ENCODE peak calls at places on chromosomes 12 and 14, in four cellular contexts. One of them, this sample, is unnamed.

GRCh38 chr12:93785262-93786010 is 108.3 kb downstream of the CRADD start:
- DNase-seq in sigmoid colon: peak; percentile 82
- DNase-seq in PC-3: peak; percentile 98
- DNase-seq in OCI-LY7: no peak
- DNase-seq in this sample: no peak

GRCh38 chr12:89494411-89495231 is 30.0 kb downstream of the GALNT4 start:
- DNase-seq in sigmoid colon: no peak
- DNase-seq in PC-3: no peak
- DNase-seq in OCI-LY7: no peak
- DNase-seq in this sample: no peak

GRCh38 chr14:28926091-28926490 is 159.5 kb downstream of the FOXG1 start:
- DNase-seq in sigmoid colon: no peak
- DNase-seq in PC-3: no peak
- DNase-seq in OCI-LY7: no peak
- DNase-seq in this sample: no peak

GRCh38 chr12:93979189-93979588 is 169.2 kb upstream of the PLXNC1 start:
- DNase-seq in sigmoid colon: no peak
- DNase-seq in PC-3: peak; percentile 65
- DNase-seq in OCI-LY7: peak; percentile 20
- DNase-seq in this sample: no peak

GRCh38 chr12:34151019-34151418 is 128.7 kb downstream of the ALG10 start:
- DNase-seq in sigmoid colon: no peak
- DNase-seq in PC-3: no peak
- DNase-seq in OCI-LY7: no peak
- DNase-seq in this sample: no peak

GRCh38 chr14:92935446-92935845 is 12.5 kb downstream of the CHGA start:
- DNase-seq in sigmoid colon: no peak
- DNase-seq in PC-3: no peak
- DNase-seq in OCI-LY7: no peak
- DNase-seq in this sample: no peak

GRCh38 chr12:128007250-128007649 is 259.7 kb upstream of the TMEM132C start:
- DNase-seq in sigmoid colon: no peak
- DNase-seq in PC-3: peak; percentile 46
- DNase-seq in OCI-LY7: no peak
- DNase-seq in this sample: no peak

GRCh38 chr14:36915089-36915488 is 253.4 kb downstream of the PAX9 start:
- DNase-seq in sigmoid colon: no peak
- DNase-seq in PC-3: peak; percentile 21
- DNase-seq in OCI-LY7: no peak
- DNase-seq in this sample: no peak

GRCh38 chr12:114189266-114189665 is 216.7 kb downstream of the TBX5 start:
- DNase-seq in sigmoid colon: no peak
- DNase-seq in PC-3: no peak
- DNase-seq in OCI-LY7: no peak
- DNase-seq in this sample: no peak

GRCh38 chr12:68612245-68612644 is 1.5 kb downstream of the RAP1B start:
- DNase-seq in sigmoid colon: no peak
- DNase-seq in PC-3: peak; percentile 41
- DNase-seq in OCI-LY7: no peak
- DNase-seq in this sample: no peak

GRCh38 chr12:106297075-106297474 is 5.5 kb upstream of the TCP11L2 start:
- DNase-seq in sigmoid colon: no peak
- DNase-seq in PC-3: no peak
- DNase-seq in OCI-LY7: no peak
- DNase-seq in this sample: no peak

GRCh38 chr12:123916729-123917128 is 55.9 kb downstream of the CCDC92 start:
- DNase-seq in sigmoid colon: no peak
- DNase-seq in PC-3: no peak
- DNase-seq in OCI-LY7: no peak
- DNase-seq in this sample: no peak

GRCh38 chr12:131159660-131160059 is 206.0 kb downstream of the ADGRD1 start:
- DNase-seq in sigmoid colon: no peak
- DNase-seq in PC-3: peak; percentile 23
- DNase-seq in OCI-LY7: no peak
- DNase-seq in this sample: no peak

GRCh38 chr14:80587096-80587724 is 354.3 kb downstream of the CEP128 start:
- DNase-seq in sigmoid colon: no peak
- DNase-seq in PC-3: peak; percentile 66
- DNase-seq in OCI-LY7: peak; percentile 32
- DNase-seq in this sample: no peak

GRCh38 chr12:28699029-28699428 is 450.0 kb upstream of the FAR2 start:
- DNase-seq in sigmoid colon: no peak
- DNase-seq in PC-3: no peak
- DNase-seq in OCI-LY7: no peak
- DNase-seq in this sample: no peak

GRCh38 chr14:22026527-22026926 is 352.9 kb upstream of the OR4E1 start:
- DNase-seq in sigmoid colon: no peak
- DNase-seq in PC-3: peak; percentile 19
- DNase-seq in OCI-LY7: no peak
- DNase-seq in this sample: no peak

GRCh38 chr12:58745348-58746125 is 174.8 kb downstream of the LRIG3 start:
- DNase-seq in sigmoid colon: no peak
- DNase-seq in PC-3: peak; percentile 75
- DNase-seq in OCI-LY7: no peak
- DNase-seq in this sample: no peak

GRCh38 chr12:10331642-10332239 is 24.1 kb downstream of the KLRD1 start:
- DNase-seq in sigmoid colon: no peak
- DNase-seq in PC-3: peak; percentile 67
- DNase-seq in OCI-LY7: peak; percentile 78
- DNase-seq in this sample: peak; percentile 16

GRCh38 chr14:74763803-74764531 is 851 bp downstream of the YLPM1 start:
- DNase-seq in sigmoid colon: peak; percentile 65
- DNase-seq in PC-3: peak; percentile 59
- DNase-seq in OCI-LY7: peak; percentile 28
- DNase-seq in this sample: no peak

GRCh38 chr12:25433024-25433423 is 120.1 kb downstream of the LMNTD1 start:
- DNase-seq in sigmoid colon: no peak
- DNase-seq in PC-3: no peak
- DNase-seq in OCI-LY7: no peak
- DNase-seq in this sample: no peak
- TF ChIP-seq CTCF in sigmoid colon: no peak
- TF ChIP-seq CTCF in PC-3: no peak
- TF ChIP-seq CTCF in OCI-LY7: no peak
- TF ChIP-seq CTCF in this sample: no peak

GRCh38 chr12:102659200-102659911 is 179.0 kb upstream of the IGF1 start:
- DNase-seq in sigmoid colon: no peak
- DNase-seq in PC-3: no peak
- DNase-seq in OCI-LY7: no peak
- DNase-seq in this sample: no peak
- TF ChIP-seq CTCF in sigmoid colon: no peak
- TF ChIP-seq CTCF in PC-3: peak; percentile 29
- TF ChIP-seq CTCF in OCI-LY7: peak; percentile 64
- TF ChIP-seq CTCF in this sample: no peak

GRCh38 chr12:43805857-43806736 is at the start of gene TWF1:
- DNase-seq in sigmoid colon: peak; percentile 91
- DNase-seq in PC-3: peak; percentile 85
- DNase-seq in OCI-LY7: peak; percentile 81
- DNase-seq in this sample: peak; percentile 23
- TF ChIP-seq CTCF in sigmoid colon: peak; percentile 34
- TF ChIP-seq CTCF in PC-3: peak; percentile 27
- TF ChIP-seq CTCF in OCI-LY7: no peak
- TF ChIP-seq CTCF in this sample: no peak

DNA sequence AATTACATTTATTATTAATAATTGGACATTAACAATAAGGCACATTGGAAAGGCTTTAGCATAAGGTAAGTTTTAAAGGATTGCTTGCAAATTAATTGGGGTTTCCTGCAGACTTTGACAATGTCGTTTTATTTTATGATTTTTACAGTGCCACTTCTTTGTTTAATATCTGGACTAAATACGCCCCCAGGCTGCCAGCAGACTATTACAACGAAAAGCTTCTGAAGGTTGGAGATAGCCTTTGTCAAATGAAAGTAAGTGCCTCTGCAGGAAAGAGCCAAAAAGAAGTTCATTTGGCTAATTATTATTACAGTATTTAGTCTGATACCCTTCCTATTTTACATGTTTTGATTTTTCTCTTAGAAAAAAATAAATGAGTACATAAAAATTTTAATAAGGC is 11.3 kb downstream of the CFAP54 start:
- DNase-seq in sigmoid colon: no peak
- DNase-seq in PC-3: peak; percentile 39
- DNase-seq in OCI-LY7: peak; percentile 34
- DNase-seq in this sample: no peak
- TF ChIP-seq CTCF in sigmoid colon: no peak
- TF ChIP-seq CTCF in PC-3: peak; percentile 54
- TF ChIP-seq CTCF in OCI-LY7: peak; percentile 74
- TF ChIP-seq CTCF in this sample: no peak

DNA sequence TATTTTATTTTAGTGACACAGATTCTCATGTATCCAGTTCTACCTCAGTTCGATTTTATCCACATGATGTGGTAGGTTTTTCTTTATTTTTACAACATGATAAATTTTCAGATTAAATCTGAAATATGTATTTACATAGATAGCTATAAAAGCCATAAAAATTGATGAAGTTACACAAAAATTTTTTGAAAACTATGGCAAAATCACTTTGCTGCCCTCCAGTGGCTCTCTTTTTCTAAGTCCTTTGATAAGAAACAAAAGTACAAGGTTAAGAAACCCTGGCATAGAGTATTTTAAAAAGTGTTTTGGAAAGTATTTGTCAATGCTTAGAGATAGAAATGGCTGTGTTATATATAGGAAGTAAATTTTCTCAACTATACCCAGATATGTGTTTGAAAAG is 104.2 kb downstream of the PCNX1 start:
- DNase-seq in sigmoid colon: no peak
- DNase-seq in PC-3: peak; percentile 31
- DNase-seq in OCI-LY7: no peak
- DNase-seq in this sample: no peak
- TF ChIP-seq CTCF in sigmoid colon: no peak
- TF ChIP-seq CTCF in PC-3: peak; percentile 78
- TF ChIP-seq CTCF in OCI-LY7: peak; percentile 63
- TF ChIP-seq CTCF in this sample: no peak

GRCh38 chr14:78595797-78596196 is 425.6 kb downstream of the NRXN3 start:
- DNase-seq in sigmoid colon: no peak
- DNase-seq in PC-3: peak; percentile 5
- DNase-seq in OCI-LY7: no peak
- DNase-seq in this sample: no peak
- TF ChIP-seq CTCF in sigmoid colon: no peak
- TF ChIP-seq CTCF in PC-3: peak; percentile 33
- TF ChIP-seq CTCF in OCI-LY7: peak; percentile 65
- TF ChIP-seq CTCF in this sample: peak; percentile 46

GRCh38 chr12:49623142-49623899 is at the start of gene PRPF40B:
- DNase-seq in sigmoid colon: peak; percentile 95
- DNase-seq in PC-3: peak; percentile 84
- DNase-seq in OCI-LY7: peak; percentile 92
- DNase-seq in this sample: peak; percentile 94
- TF ChIP-seq CTCF in sigmoid colon: peak; percentile 60
- TF ChIP-seq CTCF in PC-3: peak; percentile 33
- TF ChIP-seq CTCF in OCI-LY7: peak; percentile 66
- TF ChIP-seq CTCF in this sample: peak; percentile 55